ENCODE peak calls at places on chromosomes 11 and 22, in eight cellular contexts. I is GM23338, D is endothelial cell of umbilical vein, N is HCT116, M is H1, V is HepG2, K is GM12878, H is K562. U is an unnamed sample.

GRCh38 chr11:42542336-42542735 is 769.5 kb upstream of the API5 start:
- DNase-seq in I (no peak), D (no peak), N (no peak), M (no peak), V (no peak), K (no peak), H (no peak), U (no peak)

GRCh38 chr11:87072787-87073186 is 35.1 kb downstream of the TMEM135 start:
- DNase-seq in I (no peak), D (no peak), N (no peak), M (no peak), V (no peak), K (no peak), H (no peak), U (no peak)

GRCh38 chr11:107704432-107704831 is 7.4 kb downstream of the SLN start:
- DNase-seq in I (no peak), D (no peak), N (no peak), M (no peak), V (no peak), K (no peak), H (no peak), U (no peak)

GRCh38 chr11:111419641-111420327 is 40.7 kb upstream of the POU2AF1 start:
- DNase-seq in I (no peak), D (no peak), N (no peak), M (no peak), V (no peak), K (no peak), H (no peak), U (no peak)

GRCh38 chr11:64058494-64058893 is 22.8 kb downstream of the FLRT1 start:
- DNase-seq in I (no peak), D (no peak), N (no peak), M (no peak), V (no peak), K (no peak), H (no peak), U (no peak)

GRCh38 chr11:80779907-80780615 is 1339.2 kb upstream of the TENM4 start:
- DNase-seq in I (no peak), D (no peak), N (no peak), M (no peak), V (no peak), K (no peak), H (no peak), U (no peak)

GRCh38 chr11:64036081-64037026 is 623 bp downstream of the FLRT1 start:
- DNase-seq in I (peak; percentile 54), D (no peak), N (no peak), M (no peak), V (no peak), K (no peak), H (peak; percentile 40), U (no peak)

GRCh38 chr22:19782533-19782932 is 22.0 kb downstream of the TBX1 start:
- DNase-seq in I (no peak), D (no peak), N (no peak), M (no peak), V (no peak), K (no peak), H (no peak), U (no peak)

GRCh38 chr11:16785520-16786128 is 47.2 kb downstream of the C11orf58 start:
- DNase-seq in I (peak; percentile 87), D (peak; percentile 73), N (peak; percentile 54), M (no peak), V (peak; percentile 63), K (peak; percentile 17), H (peak; percentile 75), U (peak; percentile 60)

GRCh38 chr22:49656291-49656851 is 171.3 kb downstream of the BRD1 start:
- DNase-seq in I (no peak), D (no peak), N (no peak), M (no peak), V (no peak), K (no peak), H (no peak), U (no peak)

GRCh38 chr11:117096140-117096972 is 1.9 kb downstream of the SIK3 start:
- DNase-seq in I (peak; percentile 57), D (no peak), N (no peak), M (peak; percentile 21), V (peak; percentile 78), K (peak; percentile 77), H (peak; percentile 80), U (no peak)

GRCh38 chr11:116981216-116981887 is 116.9 kb downstream of the SIK3 start:
- DNase-seq in I (no peak), D (no peak), N (no peak), M (no peak), V (no peak), K (no peak), H (no peak), U (no peak)

GRCh38 chr11:12399355-12399754 is 22.0 kb downstream of the PARVA start:
- DNase-seq in I (no peak), D (no peak), N (no peak), M (no peak), V (no peak), K (no peak), H (no peak), U (no peak)

GRCh38 chr11:12402027-12402426 is 24.7 kb downstream of the PARVA start:
- DNase-seq in I (peak; percentile 27), D (no peak), N (no peak), M (no peak), V (no peak), K (no peak), H (peak; percentile 8), U (no peak)

GRCh38 chr11:12394601-12395000 is 17.2 kb downstream of the PARVA start:
- DNase-seq in I (no peak), D (no peak), N (no peak), M (no peak), V (no peak), K (no peak), H (no peak), U (no peak)

GRCh38 chr11:12395333-12395732 is 18.0 kb downstream of the PARVA start:
- DNase-seq in I (no peak), D (no peak), N (no peak), M (no peak), V (no peak), K (no peak), H (no peak), U (no peak)

GRCh38 chr11:12397953-12398352 is 20.6 kb downstream of the PARVA start:
- DNase-seq in I (no peak), D (peak; percentile 15), N (no peak), M (no peak), V (no peak), K (no peak), H (no peak), U (no peak)
- TF ChIP-seq POLR2AphosphoS5 in I (no peak), D (no peak), N (no peak), M (no peak), V (no peak), K (no peak), H (no peak), U (no peak)

GRCh38 chr11:4957396-4957795 is 1.9 kb upstream of the OR51A2 start:
- DNase-seq in I (no peak), D (no peak), N (no peak), M (no peak), V (no peak), K (no peak), H (no peak), U (no peak)

GRCh38 chr11:4960877-4961276 is 5.4 kb upstream of the OR51A2 start:
- DNase-seq in I (no peak), D (no peak), N (no peak), M (no peak), V (no peak), K (no peak), H (no peak), U (no peak)
- TF ChIP-seq EZH2 in I (no peak), D (no peak), N (no peak), M (no peak), V (no peak), K (no peak), H (no peak), U (no peak)

DNA sequence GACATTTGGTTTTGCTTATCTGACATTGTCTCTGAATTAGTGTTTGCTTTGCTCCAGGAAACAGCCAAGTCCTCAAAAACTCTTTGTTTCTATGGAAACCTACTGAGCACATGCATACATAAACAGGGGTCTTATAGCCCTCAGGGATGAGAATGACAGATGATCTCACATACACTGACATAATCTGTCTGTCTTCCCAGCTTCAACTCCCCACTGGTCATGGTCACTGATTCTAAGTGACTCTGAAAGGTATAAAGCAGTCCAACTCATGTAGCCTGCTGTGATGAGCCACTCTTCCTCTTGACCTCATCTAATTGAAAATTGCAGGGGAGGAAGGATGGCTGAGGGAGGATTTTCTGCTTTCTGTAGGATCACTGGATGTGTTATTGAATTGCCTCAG is 12.6 kb downstream of the ZNF143 start:
- DNase-seq in I (no peak), D (no peak), N (no peak), M (no peak), V (no peak), K (no peak), H (no peak), U (no peak)
- TF ChIP-seq POLR2AphosphoS5 in I (no peak), D (no peak), N (no peak), M (no peak), V (no peak), K (no peak), H (no peak), U (no peak)

GRCh38 chr22:41488076-41488475 is 19.2 kb downstream of the ACO2 start:
- DNase-seq in I (no peak), D (no peak), N (no peak), M (no peak), V (no peak), K (no peak), H (no peak), U (no peak)

GRCh38 chr22:41485033-41485432 is 16.1 kb downstream of the ACO2 start:
- DNase-seq in I (no peak), D (no peak), N (no peak), M (no peak), V (no peak), K (no peak), H (no peak), U (no peak)

GRCh38 chr22:41491379-41492100 is 22.6 kb downstream of the ACO2 start:
- DNase-seq in I (no peak), D (no peak), N (no peak), M (no peak), V (no peak), K (no peak), H (no peak), U (peak; percentile 48)

GRCh38 chr22:41487037-41487963 is 18.4 kb downstream of the ACO2 start:
- DNase-seq in I (no peak), D (no peak), N (no peak), M (no peak), V (no peak), K (no peak), H (no peak), U (no peak)

DNA sequence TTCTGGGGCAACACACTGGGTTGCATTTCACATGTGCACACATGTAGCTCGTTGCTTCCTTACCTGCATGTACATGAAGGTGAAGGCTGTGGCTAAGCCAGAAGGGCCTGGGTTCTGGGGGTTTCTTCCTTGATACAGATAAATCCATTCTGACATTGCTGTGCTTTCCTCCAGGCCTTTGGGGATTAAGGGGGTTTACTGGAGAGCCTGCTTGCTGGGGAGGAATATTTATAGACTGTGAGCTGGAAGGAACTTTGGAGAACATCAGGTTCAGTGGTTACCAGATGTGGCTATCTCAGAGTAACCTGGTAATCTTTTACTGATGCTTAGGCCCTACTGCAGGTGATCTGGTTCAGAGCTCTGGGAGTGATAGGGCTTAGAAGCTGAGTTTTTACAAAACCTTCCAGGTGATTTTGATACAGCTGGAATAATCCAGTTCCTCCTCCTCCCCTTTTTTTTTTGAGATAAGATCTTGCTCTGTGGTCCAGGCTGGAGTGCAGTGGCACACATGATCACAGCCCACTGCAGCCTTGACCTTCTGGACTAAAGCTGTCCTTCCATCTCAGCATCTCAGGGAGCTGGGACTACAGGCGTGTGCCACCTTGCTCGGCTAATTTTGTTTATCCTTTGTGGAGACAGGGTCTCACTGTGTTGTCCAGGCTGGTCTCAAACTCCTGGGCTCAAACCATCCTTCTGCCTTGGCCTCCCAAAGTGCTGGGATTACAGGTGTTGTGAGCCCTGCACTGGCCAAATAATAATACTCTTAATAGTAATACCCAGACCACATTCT is 19.9 kb downstream of the ACO2 start:
- DNase-seq in I (no peak), D (no peak), N (no peak), M (no peak), V (no peak), K (no peak), H (no peak), U (no peak)
- TF ChIP-seq EZH2 in I (no peak), D (no peak), N (no peak), M (no peak), V (no peak), K (no peak), H (no peak), U (no peak)

U was measured in SK-N-MC.